ENCODE peak calls at places on chromosomes 6 and 20, in four cellular contexts. Z is body of pancreas, A is breast epithelium, E is GM23338. J is an unnamed sample.

GRCh38 chr20:2596673-2597279 is 55.7 kb upstream of the NOP56 start:
- DNase-seq in Z (no peak), A (no peak), E (peak), J (no peak)

GRCh38 chr20:63547484-63548480 is at the start of gene SRMS:
- DNase-seq in A (no peak), E (peak), Z (no peak), J (no peak)

GRCh38 chr6:155389130-155389529 is 66.5 kb downstream of the NOX3 start:
- DNase-seq in Z (no peak), A (no peak), E (no peak), J (no peak)

GRCh38 chr20:46894579-46894958 is at the start of gene EYA2:
- DNase-seq in E (peak), A (no peak), Z (no peak), J (no peak)

GRCh38 chr6:160395187-160395586 is 47.0 kb downstream of the SLC22A3 start:
- DNase-seq in E (no peak), Z (no peak), A (no peak), J (no peak)

GRCh38 chr6:106360410-106360988 is at the start of gene CRYBG1:
- DNase-seq in Z (peak), A (peak), E (peak), J (peak)

GRCh38 chr6:19128701-19129100 is 708.5 kb upstream of the ID4 start:
- DNase-seq in A (no peak), Z (no peak), E (no peak), J (no peak)

GRCh38 chr6:159969921-159970320 is 1.0 kb downstream of the IGF2R start:
- DNase-seq in A (no peak), Z (peak), E (peak), J (no peak)

GRCh38 chr6:150417899-150418824 is 49.4 kb downstream of the IYD start:
- DNase-seq in A (no peak), E (peak), Z (peak), J (no peak)

GRCh38 chr6:44698602-44699001 is 311.1 kb downstream of the CDC5L start:
- DNase-seq in A (no peak), E (no peak), Z (no peak), J (no peak)

GRCh38 chr6:118327237-118327636 is 220.9 kb upstream of the PLN start:
- DNase-seq in A (no peak), E (no peak), Z (no peak), J (no peak)

GRCh38 chr6:107716688-107717089 is 107.4 kb downstream of the SCML4 start:
- DNase-seq in E (peak), A (no peak), Z (no peak), J (no peak)

GRCh38 chr6:5851261-5851757 is 155.4 kb downstream of the NRN1 start:
- DNase-seq in Z (peak), E (peak), A (no peak), J (peak)

GRCh38 chr6:23016701-23017100 is 447.3 kb downstream of the HDGFL1 start:
- DNase-seq in E (no peak), Z (no peak), A (no peak), J (no peak)

GRCh38 chr20:669573-669972 is 6.0 kb downstream of the SCRT2 start:
- DNase-seq in Z (no peak), E (no peak), A (no peak), J (no peak)

GRCh38 chr6:127291495-127291894 is 24.8 kb downstream of the RNF146 start:
- DNase-seq in Z (no peak), E (no peak), A (no peak), J (no peak)

GRCh38 chr6:1809359-1809988 is 199.8 kb downstream of the FOXC1 start:
- DNase-seq in E (no peak), A (no peak), Z (no peak), J (no peak)

DNA sequence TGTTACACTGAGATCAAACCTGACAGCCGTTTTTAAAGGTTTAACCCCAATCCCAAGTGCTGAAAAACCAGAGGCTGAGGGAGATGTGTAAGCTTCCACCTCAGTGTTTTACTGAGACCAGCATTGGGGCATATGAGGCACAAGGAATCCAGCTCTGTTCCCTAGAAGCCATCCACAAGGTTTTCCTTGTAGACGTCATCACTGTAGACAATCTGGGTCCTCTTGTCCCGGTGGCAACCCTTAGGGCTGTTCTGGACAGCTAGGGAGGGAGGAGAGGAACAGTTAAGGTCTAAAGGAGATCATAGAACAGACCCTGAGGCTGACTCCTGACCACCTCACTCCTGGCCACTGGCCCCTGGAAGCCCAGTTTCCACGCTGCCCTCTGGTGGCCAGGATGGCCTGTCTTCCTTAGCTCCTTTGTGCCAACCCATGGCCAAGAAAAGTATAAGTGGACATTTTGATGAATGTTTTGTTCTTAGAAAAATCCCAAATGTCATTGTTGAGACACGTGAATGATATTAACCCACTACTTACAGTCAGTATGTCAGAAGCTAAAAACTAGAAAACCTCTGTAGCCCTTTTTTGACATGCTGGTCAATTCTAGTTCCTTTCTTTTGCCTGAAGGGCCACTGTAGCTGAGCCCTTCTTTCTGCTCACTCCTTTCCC is 6.4 kb downstream of the CFB start:
- DNase-seq in Z (peak), E (peak), A (no peak), J (peak)
- TF ChIP-seq CTCF in Z (peak), E (peak), A (peak), J (peak)

GRCh38 chr6:36386495-36387439 is 702 bp downstream of the ETV7 start:
- DNase-seq in Z (peak), A (no peak), E (peak), J (peak)
- TF ChIP-seq CTCF in Z (no peak), A (no peak), E (peak), J (no peak)

GRCh38 chr6:125544819-125545218 is 204.6 kb upstream of the HEY2 start:
- DNase-seq in Z (no peak), E (no peak), A (no peak), J (no peak)

GRCh38 chr6:125547320-125547843 is 202.1 kb upstream of the HEY2 start:
- DNase-seq in E (no peak), A (no peak), Z (no peak), J (no peak)

GRCh38 chr6:125549202-125549884 is 200.1 kb upstream of the HEY2 start:
- DNase-seq in E (no peak), Z (no peak), A (no peak), J (no peak)

GRCh38 chr6:125550892-125551291 is 198.5 kb upstream of the HEY2 start:
- DNase-seq in Z (no peak), A (no peak), E (no peak), J (no peak)

DNA sequence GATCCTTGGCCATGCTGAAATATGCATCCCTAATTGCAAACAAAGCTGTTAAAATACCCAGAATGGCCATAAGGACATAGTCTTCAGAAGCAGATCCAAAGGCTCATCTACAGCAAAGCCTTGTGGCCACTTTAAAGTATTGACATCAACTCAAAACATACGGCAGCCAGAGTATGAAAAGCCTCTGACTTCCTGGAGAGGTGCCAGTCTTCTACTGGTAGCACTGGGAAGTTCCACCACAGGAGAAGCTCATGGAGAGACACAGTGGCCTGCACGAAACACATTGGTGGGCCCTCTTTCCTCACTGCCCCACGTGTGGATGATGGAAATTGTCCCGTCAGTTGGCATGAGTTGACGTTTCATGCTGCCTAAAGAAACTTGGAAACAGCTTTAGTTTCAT is 202.6 kb upstream of the HEY2 start:
- DNase-seq in Z (peak), E (peak), A (no peak), J (no peak)
- TF ChIP-seq CTCF in Z (no peak), E (peak), A (no peak), J (no peak)

GRCh38 chr6:16241321-16241689 is 2.9 kb downstream of the GMPR start:
- DNase-seq in A (no peak), Z (no peak), E (no peak), J (no peak)

GRCh38 chr6:16238658-16239089 is 287 bp downstream of the GMPR start:
- DNase-seq in A (no peak), E (peak), Z (no peak), J (no peak)

GRCh38 chr6:16240618-16241320 is 2.4 kb downstream of the GMPR start:
- DNase-seq in E (no peak), Z (no peak), A (no peak), J (no peak)

GRCh38 chr6:16239090-16239797 is 857 bp downstream of the GMPR start:
- DNase-seq in Z (peak), A (no peak), E (peak), J (no peak)

DNA sequence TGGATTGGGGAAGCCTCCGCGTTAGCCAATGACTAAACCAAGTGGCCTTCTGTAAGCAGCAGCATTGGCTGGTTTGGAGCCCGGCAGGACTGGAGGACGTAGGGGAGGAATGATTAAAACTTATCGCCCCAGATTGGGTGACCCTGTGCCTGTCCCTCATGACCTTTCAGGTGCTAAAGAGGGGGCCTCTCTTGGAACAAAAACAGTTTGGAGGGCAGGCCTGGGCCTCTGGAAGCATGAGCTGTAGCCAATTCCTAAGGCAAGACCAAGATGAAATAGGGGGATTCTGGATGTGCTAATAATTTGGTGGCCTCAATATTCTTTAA is 1.4 kb downstream of the GMPR start:
- DNase-seq in Z (no peak), E (peak), A (no peak), J (no peak)
- TF ChIP-seq CTCF in Z (no peak), E (no peak), A (no peak), J (no peak)